ENCODE peak calls at places on chromosomes 13 and 19, in eight cellular contexts. F is IMR-90, D is HepG2, X is heart right ventricle, P is PC-3, C is lung, B is ascending aorta, K is tibial artery. O is an unnamed sample.

GRCh38 chr13:41581884-41582547 is 124.7 kb downstream of the RGCC start:
- DNase-seq in C (no peak), B (no peak), X (no peak), K (no peak), D (no peak), F (no peak), P (no peak), O (no peak)

GRCh38 chr19:38989066-38989605 is 13.6 kb upstream of the FBXO17 start:
- DNase-seq in X (no peak), C (no peak), P (peak; percentile 7), K (no peak), D (no peak), B (no peak), F (no peak), O (no peak)

GRCh38 chr19:8441725-8442544 is 2.8 kb upstream of the HNRNPM start:
- DNase-seq in C (no peak), P (no peak), F (no peak), D (no peak), B (no peak), X (no peak), K (peak; percentile 51), O (no peak)

GRCh38 chr19:35348909-35349611 is 1.4 kb downstream of the FFAR1 start:
- DNase-seq in C (no peak), F (no peak), K (peak; percentile 40), P (no peak), X (no peak), D (no peak), B (peak; percentile 45), O (no peak)

GRCh38 chr19:49895566-49896297 is 955 bp downstream of the IL4I1 start:
- DNase-seq in C (no peak), P (no peak), F (no peak), D (no peak), X (no peak), K (no peak), B (no peak), O (no peak)

GRCh38 chr19:10760268-10760944 is 42.5 kb downstream of the DNM2 start:
- DNase-seq in F (no peak), C (no peak), P (peak; percentile 91), X (no peak), B (no peak), K (no peak), D (no peak), O (no peak)

GRCh38 chr19:48415869-48416268 is 22.4 kb downstream of the GRIN2D start:
- DNase-seq in C (no peak), K (no peak), B (no peak), D (no peak), X (no peak), F (no peak), P (no peak), O (no peak)

GRCh38 chr13:100214886-100215285 is 126.0 kb downstream of the PCCA start:
- DNase-seq in D (no peak), K (no peak), P (peak; percentile 35), B (no peak), F (peak; percentile 93), C (no peak), X (no peak), O (peak; percentile 89)

GRCh38 chr19:54660967-54661366 is 1.8 kb upstream of the LILRB4 start:
- DNase-seq in X (no peak), K (no peak), D (no peak), F (no peak), P (no peak), B (no peak), C (no peak), O (no peak)

GRCh38 chr13:60591348-60591747 is 194.3 kb downstream of the TDRD3 start:
- DNase-seq in B (no peak), K (no peak), P (peak; percentile 62), F (peak; percentile 48), X (no peak), D (no peak), C (no peak), O (no peak)

GRCh38 chr19:58572818-58573657 is at the start of gene MZF1:
- DNase-seq in F (peak; percentile 100), D (peak; percentile 99), X (peak; percentile 99), K (peak; percentile 100), B (peak; percentile 100), P (peak; percentile 100), C (peak; percentile 100), O (peak; percentile 99)

GRCh38 chr19:58181902-58182576 is 822 bp upstream of the ZNF274 start:
- DNase-seq in X (peak; percentile 30), C (peak; percentile 30), D (peak; percentile 71), B (no peak), K (no peak), P (peak; percentile 60), F (no peak), O (peak; percentile 20)

GRCh38 chr13:98476538-98476966 is 100.4 kb downstream of the STK24 start:
- DNase-seq in B (peak; percentile 81), F (peak; percentile 92), K (no peak), X (no peak), D (no peak), P (peak; percentile 82), C (peak; percentile 53), O (peak; percentile 87)

GRCh38 chr19:17294051-17294891 is 9.0 kb downstream of the ABHD8 start:
- DNase-seq in C (no peak), B (no peak), K (no peak), F (no peak), P (no peak), D (no peak), X (peak; percentile 46), O (no peak)

GRCh38 chr13:66405908-66406802 is 824.0 kb downstream of the PCDH9 start:
- DNase-seq in X (no peak), F (peak; percentile 65), K (no peak), P (peak; percentile 58), B (no peak), C (no peak), D (no peak), O (peak; percentile 55)

GRCh38 chr19:4130635-4131438 is 6.9 kb upstream of the MAP2K2 start:
- DNase-seq in B (no peak), P (peak; percentile 58), K (no peak), D (peak; percentile 93), X (no peak), C (no peak), F (peak; percentile 90), O (peak; percentile 69)

GRCh38 chr19:18995804-18996241 is 37.5 kb downstream of the SUGP2 start:
- DNase-seq in P (peak; percentile 70), C (peak; percentile 65), K (no peak), F (peak; percentile 96), B (no peak), X (peak; percentile 33), D (peak; percentile 57), O (peak; percentile 64)

GRCh38 chr19:28864577-28865042 is 348.3 kb downstream of the UQCRFS1 start:
- DNase-seq in K (no peak), P (no peak), C (no peak), D (no peak), F (peak; percentile 7), X (peak; percentile 61), B (no peak), O (no peak)

GRCh38 chr19:1081301-1082164 is 13.6 kb downstream of the POLR2E start:
- DNase-seq in D (no peak), F (no peak), C (no peak), B (no peak), X (peak; percentile 49), P (no peak), K (no peak), O (no peak)
- H3K4me3 ChIP-seq in D (no peak overlapping the region), F (no peak overlapping the region), C (no peak overlapping the region), B (no peak overlapping the region), X (no peak overlapping the region), P (no peak overlapping the region), K (no peak overlapping the region), O (peak overlapping the region; percentile 27)

DNA sequence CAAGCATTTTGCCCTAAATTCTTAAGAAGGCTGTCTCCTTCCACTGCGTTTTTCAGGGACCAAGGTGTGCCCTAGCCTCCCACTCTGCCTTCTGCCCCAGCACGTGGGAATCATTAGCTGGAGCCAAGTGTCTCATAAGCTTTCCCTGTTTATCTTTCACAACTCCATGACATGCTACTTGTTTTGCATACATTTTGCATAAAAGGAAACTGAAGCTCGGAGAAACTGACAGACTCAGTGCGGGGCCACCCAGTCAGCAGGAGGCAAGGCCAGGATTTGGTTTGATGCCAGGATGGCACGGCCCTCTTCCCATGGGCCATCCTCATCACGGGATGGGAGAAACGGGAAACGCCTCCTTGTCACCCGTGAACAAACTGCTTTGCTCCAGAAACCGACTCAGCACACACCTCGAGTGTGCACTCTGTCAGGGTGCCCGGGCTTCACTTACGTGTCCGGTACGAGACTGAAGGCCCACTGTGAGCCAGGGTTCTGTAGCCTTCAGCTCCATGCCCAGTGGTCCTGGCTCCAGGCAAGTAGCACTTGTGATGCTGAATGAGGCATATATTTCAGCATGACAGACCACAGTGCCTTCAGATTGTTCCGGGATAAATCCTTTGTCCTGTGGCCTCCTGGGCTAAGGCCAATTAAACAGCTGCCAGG is 9.6 kb downstream of the CEBPA start:
- DNase-seq in D (no peak), P (peak; percentile 21), F (no peak), X (no peak), B (no peak), C (peak; percentile 66), K (no peak), O (peak; percentile 77)
- H3K4me3 ChIP-seq in D (peak overlapping the region; percentile 39), P (peak overlapping the region; percentile 43), F (no peak overlapping the region), X (no peak overlapping the region), B (no peak overlapping the region), C (no peak overlapping the region), K (no peak overlapping the region), O (no peak overlapping the region)

DNA sequence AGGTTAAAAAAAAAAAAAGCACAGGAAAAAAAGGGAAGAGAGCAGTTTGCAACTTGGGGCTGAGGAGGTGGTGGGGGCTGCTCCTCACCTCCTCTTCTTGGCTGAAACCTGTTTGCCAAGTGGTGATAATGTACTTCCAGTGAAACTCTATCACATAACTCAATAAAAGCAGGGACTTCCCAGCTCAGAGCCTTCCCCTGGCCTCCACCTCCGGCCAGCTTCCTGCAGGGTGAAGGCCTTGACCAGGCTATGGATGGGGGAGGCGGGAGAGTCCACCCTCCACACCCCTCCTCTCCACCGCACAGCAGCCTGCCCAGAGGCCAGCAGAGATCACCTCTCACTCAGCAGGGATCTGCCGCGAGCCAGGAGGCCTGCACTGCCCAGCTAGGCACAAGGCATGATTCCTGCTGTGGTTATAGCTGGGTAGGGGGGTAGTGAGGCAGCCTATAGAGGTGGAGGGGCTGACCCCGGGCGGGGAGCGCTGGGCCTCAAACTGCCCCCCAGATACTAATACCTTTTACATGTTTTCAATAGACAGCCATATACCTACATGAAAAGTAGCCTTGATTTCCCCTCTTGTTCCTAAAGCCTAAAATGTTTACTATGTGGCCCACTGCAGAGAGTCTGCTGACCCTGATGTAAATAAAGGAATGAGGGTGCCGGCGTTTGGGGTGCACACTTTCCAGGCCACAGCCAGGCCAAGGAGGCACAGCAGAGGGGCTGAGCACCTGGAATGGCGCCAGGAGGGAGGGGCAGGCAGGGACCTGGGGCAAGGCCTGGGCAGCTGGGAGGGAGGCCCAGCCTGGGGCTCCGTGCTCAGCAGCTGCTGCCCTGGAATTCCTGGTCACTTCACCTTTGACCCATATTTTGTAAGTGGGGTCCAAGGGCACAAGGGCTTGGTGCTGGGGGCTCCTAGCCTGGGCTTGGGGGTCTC is 10.3 kb downstream of the ZNF787 start:
- DNase-seq in K (no peak), P (no peak), C (peak; percentile 54), X (peak; percentile 65), B (no peak), F (peak; percentile 39), D (peak; percentile 78), O (no peak)
- H3K4me3 ChIP-seq in K (no peak overlapping the region), P (no peak overlapping the region), C (no peak overlapping the region), X (no peak overlapping the region), B (no peak overlapping the region), F (no peak overlapping the region), D (peak overlapping the region; percentile 23), O (no peak overlapping the region)

DNA sequence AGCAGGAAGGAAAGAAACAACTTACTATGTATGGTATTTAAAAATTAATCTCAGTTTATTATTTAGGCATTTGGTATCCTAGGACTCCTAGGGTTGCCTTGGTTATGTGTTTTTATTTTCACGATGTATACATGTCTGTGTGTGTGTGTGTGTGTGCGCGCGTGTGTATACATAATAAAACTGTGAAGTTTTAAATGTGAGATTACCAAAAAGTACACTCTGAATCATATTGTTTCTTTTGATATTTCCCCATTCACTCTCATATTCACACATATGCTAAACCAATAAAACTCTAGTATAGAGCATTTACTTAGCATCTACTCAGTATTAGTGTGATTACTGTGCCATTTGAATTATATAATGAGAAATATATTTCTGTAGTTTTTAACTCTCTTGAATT is 30.8 kb upstream of the NDFIP2 start:
- DNase-seq in B (no peak), D (no peak), C (no peak), X (no peak), F (no peak), P (no peak), K (no peak), O (no peak)
- H3K4me3 ChIP-seq in B (no peak overlapping the region), D (no peak overlapping the region), C (no peak overlapping the region), X (no peak overlapping the region), F (no peak overlapping the region), P (no peak overlapping the region), K (no peak overlapping the region), O (no peak overlapping the region)

O was measured in bronchial epithelial cell.